ENCODE peak calls at places on chromosome 2, in six cellular contexts. Z is fibroblast of lung, W is Panc1, P is MM.1S, G is bronchial epithelial cell, Y is K562. L is an unnamed sample.

GRCh38 chr2:108998911-108999310 is 9.9 kb upstream of the EDAR start:
- DNase-seq in W (no peak), Y (no peak), Z (peak), P (no peak), G (no peak), L (no peak)

GRCh38 chr2:39568561-39569006 is 97.1 kb upstream of the TMEM178A start:
- DNase-seq in G (peak), W (no peak), P (no peak), Y (no peak), Z (peak), L (peak)

GRCh38 chr2:157868993-157869392 is 7.1 kb downstream of the ACVR1 start:
- DNase-seq in P (no peak), Y (no peak), W (no peak), G (peak), Z (peak), L (no peak)

GRCh38 chr2:152127628-152128027 is 28.8 kb upstream of the CACNB4 start:
- DNase-seq in W (no peak), G (no peak), P (no peak), Y (no peak), Z (no peak), L (no peak)

GRCh38 chr2:26161926-26162325 is 11.0 kb upstream of the GAREM2 start:
- DNase-seq in Y (no peak), P (no peak), Z (no peak), W (no peak), G (no peak), L (no peak)

GRCh38 chr2:96906719-96907404 is 37.0 kb upstream of the SEMA4C start:
- DNase-seq in W (no peak), Z (no peak), G (no peak), Y (no peak), P (peak), L (peak)

GRCh38 chr2:157725856-157726255 is 97.2 kb upstream of the ACVR1C start:
- DNase-seq in Z (peak), P (no peak), G (no peak), W (no peak), Y (peak), L (no peak)

GRCh38 chr2:144014108-144014507 is 505.8 kb downstream of the ZEB2 start:
- DNase-seq in G (peak), Z (peak), P (no peak), Y (no peak), W (no peak), L (no peak)

GRCh38 chr2:127255146-127255545 is 35.0 kb upstream of the CYP27C1 start:
- DNase-seq in Y (no peak), Z (no peak), P (no peak), G (no peak), W (no peak), L (no peak)

GRCh38 chr2:174585111-174585510 is 12.5 kb downstream of the WIPF1 start:
- DNase-seq in Y (peak), G (no peak), P (no peak), Z (no peak), W (no peak), L (no peak)

GRCh38 chr2:121906170-121906569 is 150.7 kb downstream of the TSN start:
- DNase-seq in P (no peak), W (no peak), Z (no peak), Y (no peak), G (no peak), L (no peak)

GRCh38 chr2:235763816-235764215 is 270.0 kb downstream of the AGAP1 start:
- DNase-seq in Z (no peak), Y (no peak), W (no peak), G (no peak), P (no peak), L (no peak)

GRCh38 chr2:233281986-233282603 is 25.5 kb upstream of the SAG start:
- DNase-seq in Y (no peak), W (no peak), G (no peak), P (no peak), Z (no peak), L (no peak)

GRCh38 chr2:55883339-55883738 is 40.2 kb downstream of the EFEMP1 start:
- DNase-seq in G (no peak), Y (no peak), P (no peak), W (no peak), Z (peak), L (no peak)

GRCh38 chr2:215002500-215002899 is 135.9 kb downstream of the ABCA12 start:
- DNase-seq in Y (peak), G (peak), P (peak), Z (peak), W (peak), L (no peak)

GRCh38 chr2:100859902-100860301 is 40.0 kb downstream of the NPAS2 start:
- DNase-seq in G (no peak), P (no peak), Y (no peak), Z (no peak), W (no peak), L (no peak)

GRCh38 chr2:129711816-129712420 is 267.5 kb upstream of the RAB6C start:
- DNase-seq in G (peak), Y (no peak), Z (no peak), P (no peak), W (no peak), L (no peak)

GRCh38 chr2:113762377-113763118 is 6.1 kb upstream of the SLC35F5 start:
- DNase-seq in P (no peak), Z (peak), W (no peak), G (no peak), Y (no peak), L (no peak)

GRCh38 chr2:173590278-173590811 is 235.7 kb downstream of the CDCA7 start:
- DNase-seq in P (no peak), W (peak), G (peak), Z (peak), Y (no peak), L (peak)

GRCh38 chr2:25347205-25347815 is 5.6 kb upstream of the DNMT3A start:
- DNase-seq in W (no peak), Z (peak), G (peak), P (no peak), Y (no peak), L (peak)

GRCh38 chr2:162074937-162075688 is 1.1 kb upstream of the DPP4 start:
- DNase-seq in Z (peak), P (no peak), W (no peak), G (no peak), Y (no peak), L (no peak)

GRCh38 chr2:240250150-240250984 is 109.9 kb upstream of the OTOS start:
- DNase-seq in Z (no peak), W (no peak), G (no peak), P (no peak), Y (no peak), L (peak)

GRCh38 chr2:15660491-15661294 is 69.0 kb downstream of the DDX1 start:
- DNase-seq in G (no peak), Y (no peak), P (no peak), W (no peak), Z (no peak), L (no peak)

GRCh38 chr2:20925265-20925889 is 102.5 kb upstream of the LDAH start:
- DNase-seq in G (no peak), Y (peak), Z (no peak), P (peak), W (no peak), L (no peak)

GRCh38 chr2:232363784-232364615 is 14.6 kb upstream of the ALPP start:
- DNase-seq in P (peak), G (no peak), Y (no peak), Z (no peak), W (no peak), L (no peak)

GRCh38 chr2:239778042-239778811 is 246.9 kb downstream of the NDUFA10 start:
- DNase-seq in W (no peak), Z (no peak), Y (no peak), P (no peak), G (peak), L (no peak)

GRCh38 chr2:5474716-5475115 is 217.5 kb upstream of the SOX11 start:
- DNase-seq in Y (no peak), W (no peak), G (no peak), Z (no peak), P (no peak), L (no peak)

GRCh38 chr2:232689152-232689910 is 7.8 kb upstream of the GIGYF2 start:
- DNase-seq in G (no peak), P (no peak), Z (peak), Y (peak), W (no peak), L (peak)

GRCh38 chr2:62202729-62203128 is 6.8 kb downstream of the B3GNT2 start:
- DNase-seq in G (no peak), Z (no peak), Y (peak), W (no peak), P (no peak), L (no peak)

GRCh38 chr2:74501335-74502071 is 2.1 kb upstream of the LBX2 start:
- DNase-seq in W (no peak), P (no peak), Z (no peak), G (no peak), Y (peak), L (no peak)

GRCh38 chr2:227462972-227463931 is 8.7 kb upstream of the AGFG1 start:
- DNase-seq in Y (no peak), Z (no peak), P (no peak), W (no peak), G (no peak), L (no peak)

GRCh38 chr2:114068438-114068837 is 178.5 kb downstream of the ACTR3 start:
- DNase-seq in G (no peak), Z (no peak), Y (peak), W (no peak), P (peak), L (no peak)

GRCh38 chr2:106061971-106062370 is 132.1 kb downstream of the UXS1 start:
- DNase-seq in W (no peak), Y (no peak), P (no peak), Z (no peak), G (no peak), L (no peak)

GRCh38 chr2:13543550-13543949 is 826.8 kb downstream of the TRIB2 start:
- DNase-seq in W (no peak), Y (no peak), P (peak), G (no peak), Z (no peak), L (no peak)

DNA sequence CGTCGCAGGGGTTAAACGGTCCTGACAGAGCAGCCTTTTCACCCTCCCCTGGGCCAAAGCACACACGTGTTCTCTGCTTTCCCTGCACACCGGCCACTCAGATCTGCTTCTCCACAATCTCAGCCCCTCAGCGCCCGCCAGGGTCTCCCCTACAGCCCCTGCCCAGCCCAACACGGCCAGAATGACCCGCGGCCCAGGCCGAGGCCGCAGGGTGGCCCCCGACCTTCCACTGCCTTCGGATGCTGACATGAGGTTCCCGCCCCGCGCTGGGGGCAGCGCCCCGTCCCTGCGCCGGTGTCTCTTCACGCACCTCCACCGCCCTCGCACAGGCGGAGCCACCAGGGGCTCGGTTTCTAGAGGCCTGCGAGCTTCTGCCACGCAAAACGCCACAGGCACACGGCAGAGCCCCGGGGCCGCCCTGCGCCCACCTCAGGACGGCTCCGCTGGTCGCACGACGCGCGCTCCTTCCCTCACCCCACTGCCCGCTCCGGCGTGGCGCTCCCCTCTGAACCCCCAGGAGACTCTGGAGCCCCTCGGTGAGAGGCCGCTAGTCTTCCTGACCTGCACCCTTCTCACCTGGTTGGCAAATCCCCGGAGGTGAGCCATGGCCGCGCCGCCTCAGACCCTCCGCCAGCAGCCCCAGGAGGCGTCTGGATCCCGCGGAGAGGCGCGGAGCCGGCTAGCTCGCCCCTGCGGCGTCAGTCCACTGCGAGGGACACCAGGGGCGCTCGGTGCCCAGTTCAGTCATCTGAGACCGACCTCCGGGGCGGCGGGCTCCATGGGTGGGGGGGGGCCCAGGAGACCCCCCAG is 749 bp downstream of the STK25 start:
- DNase-seq in Y (peak), P (peak), W (no peak), Z (peak), G (peak), L (peak)
- TF ChIP-seq CTCF in Y (no peak), P (peak), W (no peak), Z (peak), G (peak), L (peak)

DNA sequence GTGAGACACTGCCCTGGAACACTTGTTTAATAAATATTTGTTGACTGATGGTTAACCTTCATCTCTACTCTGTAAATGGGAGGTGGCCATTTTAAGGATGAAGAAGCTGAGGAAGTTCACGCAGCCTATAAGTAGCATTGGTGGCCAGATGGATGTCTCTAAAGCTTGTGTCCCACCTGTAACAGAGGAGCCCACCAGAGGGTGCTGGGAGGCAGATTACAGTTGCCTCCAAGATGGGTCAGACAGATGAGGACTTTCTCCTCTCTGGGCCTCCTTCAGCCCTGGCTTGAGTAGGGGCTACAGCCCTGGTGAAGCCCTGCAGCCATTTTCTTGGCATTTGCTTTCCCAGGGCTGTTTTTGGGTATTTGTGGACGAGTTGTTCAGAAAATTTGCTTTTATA is 45.0 kb upstream of the MCFD2 start:
- DNase-seq in Z (no peak), Y (no peak), G (no peak), W (no peak), P (no peak), L (no peak)
- TF ChIP-seq CTCF in Z (no peak), Y (no peak), G (no peak), W (no peak), P (no peak), L (no peak)

GRCh38 chr2:9778012-9778411 is 65.3 kb upstream of the TAF1B start:
- DNase-seq in G (no peak), W (no peak), Z (no peak), P (no peak), Y (peak), L (no peak)
- TF ChIP-seq CTCF in G (peak), W (peak), Z (peak), P (peak), Y (peak), L (peak)

GRCh38 chr2:75560022-75560767 is 544 bp downstream of the EVA1A start:
- DNase-seq in Y (no peak), W (no peak), P (peak), G (peak), Z (peak), L (peak)
- TF ChIP-seq CTCF in Y (no peak), W (peak), P (peak), G (peak), Z (peak), L (peak)

DNA sequence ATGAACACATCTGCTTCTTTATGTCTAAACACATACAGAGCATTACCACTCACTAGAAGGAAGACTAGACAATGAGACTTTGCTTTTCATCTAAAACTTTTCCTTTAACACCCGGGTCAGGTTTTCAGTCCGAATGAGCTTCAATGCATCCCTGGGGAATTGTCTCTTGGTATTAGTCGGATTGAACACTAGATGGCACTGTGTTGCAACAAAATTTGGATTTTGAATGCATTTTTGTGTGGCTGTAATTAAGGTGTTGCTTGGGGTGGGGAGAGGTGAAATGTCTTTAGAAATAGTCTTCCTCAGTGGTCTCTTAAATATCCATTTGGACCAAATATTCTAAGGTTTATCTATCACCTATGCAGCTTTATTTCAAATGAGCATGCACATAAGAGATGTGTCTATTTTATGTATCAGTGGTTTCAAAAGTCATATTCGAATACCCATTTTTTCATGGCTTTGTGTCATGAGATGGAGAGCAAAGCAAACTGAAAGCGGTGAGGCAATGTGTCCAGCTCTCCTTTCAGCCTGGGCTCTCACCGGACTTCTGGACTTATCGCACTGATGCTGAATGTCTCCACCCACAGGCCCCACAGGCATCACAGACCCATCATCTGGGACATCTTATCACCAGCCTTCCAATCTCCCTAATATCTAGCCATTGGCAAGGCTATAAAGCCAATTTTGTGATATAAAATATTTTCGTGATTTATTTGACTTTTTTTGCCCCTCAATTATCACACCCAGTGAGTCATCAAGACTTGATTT is 510.3 kb downstream of the RNF144A start:
- DNase-seq in G (peak), P (peak), Y (peak), Z (peak), W (peak), L (no peak)
- TF ChIP-seq CTCF in G (peak), P (peak), Y (peak), Z (peak), W (peak), L (peak)

DNA sequence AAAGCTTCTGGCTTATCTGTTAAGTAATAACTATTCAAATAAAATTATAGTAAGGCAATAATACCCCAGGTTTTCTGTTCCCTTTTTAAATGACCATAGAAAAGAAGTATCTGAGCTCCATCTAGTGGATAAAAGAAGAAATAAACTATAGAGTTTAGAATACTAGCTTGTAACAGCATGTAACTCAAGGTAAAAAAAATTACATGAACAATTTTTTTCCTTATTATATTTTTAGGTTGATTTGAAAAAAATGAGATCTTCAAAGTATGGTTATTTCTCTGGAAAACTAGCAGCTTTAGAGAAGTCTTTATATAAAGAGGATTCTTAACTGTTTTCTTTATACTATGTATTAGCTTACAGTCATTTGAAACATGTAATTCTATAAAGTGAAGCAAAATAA is 58.1 kb downstream of the NCKAP1 start:
- DNase-seq in G (peak), Z (peak), P (peak), W (no peak), Y (peak), L (no peak)
- TF ChIP-seq CTCF in G (peak), Z (no peak), P (peak), W (no peak), Y (no peak), L (peak)

GRCh38 chr2:183709829-183710228 is 585.6 kb downstream of the NUP35 start:
- DNase-seq in Y (no peak), Z (no peak), G (no peak), W (no peak), P (no peak), L (no peak)
- TF ChIP-seq CTCF in Y (no peak), Z (no peak), G (no peak), W (no peak), P (no peak), L (no peak)

DNA sequence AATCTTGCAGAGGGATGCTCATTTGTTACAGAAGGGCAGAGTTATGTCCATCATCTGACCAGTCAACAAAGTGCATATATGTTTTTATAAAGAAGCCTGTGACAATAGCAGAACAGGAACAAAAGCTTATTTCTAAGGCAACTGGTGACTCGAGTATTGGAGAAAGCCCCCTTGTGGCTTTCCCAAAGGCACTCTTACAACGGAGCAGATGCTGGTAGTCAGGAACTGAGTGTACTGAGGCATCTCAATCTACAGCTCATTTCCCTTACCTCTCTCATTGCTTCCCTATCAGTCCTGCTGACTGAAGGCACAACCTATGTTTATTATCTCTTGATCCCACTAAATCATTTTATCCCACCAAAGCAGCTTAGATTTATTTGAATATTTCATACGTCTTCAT is 557.1 kb upstream of the CHAC2 start:
- DNase-seq in G (no peak), Z (no peak), P (no peak), Y (no peak), W (no peak), L (no peak)
- TF ChIP-seq CTCF in G (no peak), Z (no peak), P (no peak), Y (no peak), W (peak), L (no peak)

GRCh38 chr2:190551928-190552327 is 17.4 kb upstream of the NEMP2 start:
- DNase-seq in Y (no peak), P (no peak), Z (no peak), G (no peak), W (no peak), L (no peak)

GRCh38 chr2:190546734-190547133 is 12.2 kb upstream of the NEMP2 start:
- DNase-seq in G (no peak), Z (no peak), P (no peak), Y (no peak), W (no peak), L (no peak)

GRCh38 chr2:190553254-190553653 is 18.7 kb upstream of the NEMP2 start:
- DNase-seq in W (no peak), Z (no peak), G (no peak), Y (no peak), P (no peak), L (no peak)

GRCh38 chr2:190547914-190548313 is 13.4 kb upstream of the NEMP2 start:
- DNase-seq in G (peak), Y (no peak), W (no peak), P (no peak), Z (no peak), L (no peak)

DNA sequence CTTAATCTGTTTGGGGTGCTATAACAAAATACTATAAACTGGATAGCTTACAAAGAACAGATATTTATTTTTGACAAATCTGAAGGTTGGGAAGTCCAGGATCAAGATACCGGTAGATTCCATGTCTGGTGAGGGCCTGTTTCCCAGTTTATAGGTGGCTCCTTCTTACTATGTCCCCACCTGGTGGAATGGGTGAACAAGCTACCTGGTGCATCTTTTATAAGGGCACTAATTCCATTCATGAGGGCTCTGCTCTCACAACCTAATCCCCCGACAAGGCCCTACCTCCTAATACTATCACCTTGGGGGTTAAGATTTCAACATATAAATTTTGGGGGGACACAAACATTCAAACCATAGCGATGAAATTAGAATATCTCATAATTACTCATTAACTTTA is 15.6 kb upstream of the NEMP2 start:
- DNase-seq in G (no peak), W (no peak), P (no peak), Y (no peak), Z (no peak), L (no peak)
- TF ChIP-seq CTCF in G (no peak), W (no peak), P (no peak), Y (no peak), Z (no peak), L (no peak)